ENCODE peak calls at places on chromosomes 12 and 14, in seven cellular contexts. G is T47D, A is psoas muscle, Z is smooth muscle cell of the brain vasculature, O is AG04450, W is GM04503, U is GM20000. I is an unnamed sample.

GRCh38 chr12:122835693-122836026 is 403 bp downstream of the HIP1R start:
- DNase-seq in G (peak; percentile 70), A (no peak), Z (no peak), O (no peak), W (no peak), U (peak; percentile 90), I (no peak)

GRCh38 chr12:42804928-42805327 is 215.4 kb upstream of the PRICKLE1 start:
- DNase-seq in G (no peak), A (no peak), Z (no peak), O (no peak), W (no peak), U (no peak), I (no peak)

GRCh38 chr12:24948816-24949722 is at the start of gene BCAT1:
- DNase-seq in G (no peak), A (peak; percentile 76), Z (no peak), O (peak; percentile 70), W (no peak), U (peak; percentile 45), I (peak; percentile 55)

GRCh38 chr12:117926391-117926899 is 42.3 kb downstream of the KSR2 start:
- DNase-seq in G (no peak), A (no peak), Z (no peak), O (no peak), W (no peak), U (no peak), I (no peak)

GRCh38 chr14:33120341-33120740 is 181.7 kb downstream of the NPAS3 start:
- DNase-seq in G (no peak), A (no peak), Z (no peak), O (no peak), W (peak; percentile 35), U (no peak), I (no peak)

GRCh38 chr12:108694812-108695278 is 36.5 kb downstream of the CORO1C start:
- DNase-seq in G (no peak), A (no peak), Z (no peak), O (no peak), W (no peak), U (no peak), I (no peak)

GRCh38 chr12:563899-564298 is 99.3 kb downstream of the NINJ2 start:
- DNase-seq in G (no peak), A (no peak), Z (no peak), O (no peak), W (no peak), U (no peak), I (no peak)

GRCh38 chr12:122813310-122813713 is 21.9 kb upstream of the HIP1R start:
- DNase-seq in G (no peak), A (no peak), Z (no peak), O (no peak), W (no peak), U (peak; percentile 39), I (no peak)

GRCh38 chr12:59937148-59937547 is 341.3 kb downstream of the SLC16A7 start:
- DNase-seq in G (no peak), A (no peak), Z (no peak), O (no peak), W (no peak), U (no peak), I (no peak)

GRCh38 chr12:128510527-128510926 is 243.6 kb downstream of the TMEM132C start:
- DNase-seq in G (no peak), A (no peak), Z (no peak), O (no peak), W (no peak), U (no peak), I (no peak)

I was measured in PC-9.